ENCODE peak calls at places on chromosomes 11 and 22, in nine cellular contexts. One of them, this sample, is unnamed.

GRCh38 chr11:8102296-8102915 is 21.4 kb downstream of the TUB start:
- DNase-seq in epithelial cell of prostate: no peak
- DNase-seq in fibroblast of lung: no peak
- DNase-seq in GM18507: no peak
- DNase-seq in Right ventricle myocardium superior: no peak
- DNase-seq in EL: no peak
- DNase-seq in HEK293T: no peak
- DNase-seq in RCC 7860: no peak
- DNase-seq in hippocampal formation: no peak
- DNase-seq in this sample: no peak

GRCh38 chr22:37173709-37174108 is 14.3 kb downstream of the C1QTNF6 start:
- DNase-seq in Right ventricle myocardium superior: peak; percentile 68
- DNase-seq in GM18507: no peak
- DNase-seq in HEK293T: no peak
- DNase-seq in fibroblast of lung: no peak
- DNase-seq in epithelial cell of prostate: no peak
- DNase-seq in EL: no peak
- DNase-seq in hippocampal formation: no peak
- DNase-seq in RCC 7860: no peak
- DNase-seq in this sample: no peak

GRCh38 chr22:46879083-46879482 is 116.6 kb downstream of the TBC1D22A start:
- DNase-seq in GM18507: no peak
- DNase-seq in epithelial cell of prostate: no peak
- DNase-seq in RCC 7860: no peak
- DNase-seq in hippocampal formation: no peak
- DNase-seq in fibroblast of lung: no peak
- DNase-seq in HEK293T: no peak
- DNase-seq in Right ventricle myocardium superior: no peak
- DNase-seq in EL: no peak
- DNase-seq in this sample: no peak

GRCh38 chr11:60781286-60782044 is 3.7 kb upstream of the MS4A10 start:
- DNase-seq in fibroblast of lung: no peak
- DNase-seq in HEK293T: no peak
- DNase-seq in Right ventricle myocardium superior: no peak
- DNase-seq in hippocampal formation: no peak
- DNase-seq in RCC 7860: no peak
- DNase-seq in GM18507: no peak
- DNase-seq in EL: no peak
- DNase-seq in epithelial cell of prostate: no peak
- DNase-seq in this sample: no peak

GRCh38 chr11:22479986-22480740 is 142.0 kb downstream of the SLC17A6 start:
- DNase-seq in GM18507: no peak
- DNase-seq in hippocampal formation: no peak
- DNase-seq in EL: no peak
- DNase-seq in RCC 7860: no peak
- DNase-seq in Right ventricle myocardium superior: no peak
- DNase-seq in HEK293T: no peak
- DNase-seq in fibroblast of lung: peak; percentile 73
- DNase-seq in epithelial cell of prostate: no peak
- DNase-seq in this sample: no peak

GRCh38 chr22:26981520-26981919 is 324.1 kb downstream of the MIAT start:
- DNase-seq in HEK293T: no peak
- DNase-seq in RCC 7860: no peak
- DNase-seq in Right ventricle myocardium superior: no peak
- DNase-seq in hippocampal formation: no peak
- DNase-seq in fibroblast of lung: peak; percentile 13
- DNase-seq in EL: no peak
- DNase-seq in epithelial cell of prostate: no peak
- DNase-seq in GM18507: no peak
- DNase-seq in this sample: no peak

GRCh38 chr22:23419151-23419550 is 160.9 kb downstream of the IGLL1 start:
- DNase-seq in HEK293T: no peak
- DNase-seq in hippocampal formation: no peak
- DNase-seq in fibroblast of lung: no peak
- DNase-seq in RCC 7860: no peak
- DNase-seq in GM18507: no peak
- DNase-seq in epithelial cell of prostate: no peak
- DNase-seq in Right ventricle myocardium superior: no peak
- DNase-seq in EL: no peak
- DNase-seq in this sample: no peak

GRCh38 chr11:120058931-120059330 is 79.0 kb downstream of the TRIM29 start:
- DNase-seq in hippocampal formation: no peak
- DNase-seq in epithelial cell of prostate: no peak
- DNase-seq in RCC 7860: no peak
- DNase-seq in HEK293T: no peak
- DNase-seq in GM18507: no peak
- DNase-seq in fibroblast of lung: no peak
- DNase-seq in EL: no peak
- DNase-seq in Right ventricle myocardium superior: no peak
- DNase-seq in this sample: no peak

GRCh38 chr22:50455201-50455600 is 19.6 kb downstream of the SBF1 start:
- DNase-seq in GM18507: no peak
- DNase-seq in epithelial cell of prostate: no peak
- DNase-seq in HEK293T: no peak
- DNase-seq in RCC 7860: no peak
- DNase-seq in EL: no peak
- DNase-seq in Right ventricle myocardium superior: no peak
- DNase-seq in fibroblast of lung: no peak
- DNase-seq in hippocampal formation: no peak
- DNase-seq in this sample: no peak

GRCh38 chr11:112795142-112795815 is 165.9 kb upstream of the NCAM1 start:
- DNase-seq in Right ventricle myocardium superior: peak; percentile 65
- DNase-seq in HEK293T: peak; percentile 75
- DNase-seq in EL: peak; percentile 33
- DNase-seq in fibroblast of lung: peak; percentile 53
- DNase-seq in GM18507: peak; percentile 22
- DNase-seq in RCC 7860: no peak
- DNase-seq in epithelial cell of prostate: no peak
- DNase-seq in hippocampal formation: no peak
- DNase-seq in this sample: peak; percentile 63

GRCh38 chr11:17014774-17015638 is 792 bp upstream of the PLEKHA7 start:
- DNase-seq in Right ventricle myocardium superior: no peak
- DNase-seq in epithelial cell of prostate: peak; percentile 73
- DNase-seq in fibroblast of lung: peak; percentile 63
- DNase-seq in hippocampal formation: no peak
- DNase-seq in GM18507: no peak
- DNase-seq in EL: peak; percentile 13
- DNase-seq in RCC 7860: peak; percentile 11
- DNase-seq in HEK293T: peak; percentile 63
- DNase-seq in this sample: no peak

GRCh38 chr11:13007702-13008435 is 1.2 kb upstream of the RASSF10 start:
- DNase-seq in fibroblast of lung: peak; percentile 18
- DNase-seq in GM18507: no peak
- DNase-seq in RCC 7860: no peak
- DNase-seq in HEK293T: no peak
- DNase-seq in epithelial cell of prostate: no peak
- DNase-seq in Right ventricle myocardium superior: no peak
- DNase-seq in hippocampal formation: no peak
- DNase-seq in EL: no peak
- DNase-seq in this sample: no peak

GRCh38 chr11:116504541-116505149 is 268.1 kb downstream of the BUD13 start:
- DNase-seq in hippocampal formation: no peak
- DNase-seq in RCC 7860: no peak
- DNase-seq in GM18507: no peak
- DNase-seq in Right ventricle myocardium superior: no peak
- DNase-seq in HEK293T: no peak
- DNase-seq in EL: no peak
- DNase-seq in epithelial cell of prostate: no peak
- DNase-seq in fibroblast of lung: no peak
- DNase-seq in this sample: no peak

GRCh38 chr22:49321477-49322055 is 506.1 kb downstream of the BRD1 start:
- DNase-seq in HEK293T: no peak
- DNase-seq in EL: no peak
- DNase-seq in GM18507: no peak
- DNase-seq in Right ventricle myocardium superior: no peak
- DNase-seq in RCC 7860: no peak
- DNase-seq in fibroblast of lung: no peak
- DNase-seq in epithelial cell of prostate: no peak
- DNase-seq in hippocampal formation: no peak
- DNase-seq in this sample: no peak

GRCh38 chr11:124807201-124807600 is 7.0 kb upstream of the MSANTD2 start:
- DNase-seq in HEK293T: no peak
- DNase-seq in epithelial cell of prostate: no peak
- DNase-seq in RCC 7860: no peak
- DNase-seq in fibroblast of lung: no peak
- DNase-seq in EL: no peak
- DNase-seq in hippocampal formation: no peak
- DNase-seq in Right ventricle myocardium superior: no peak
- DNase-seq in GM18507: no peak
- DNase-seq in this sample: no peak

GRCh38 chr11:69803604-69804218 is 15.5 kb downstream of the FGF3 start:
- DNase-seq in epithelial cell of prostate: no peak
- DNase-seq in hippocampal formation: no peak
- DNase-seq in Right ventricle myocardium superior: no peak
- DNase-seq in HEK293T: no peak
- DNase-seq in fibroblast of lung: no peak
- DNase-seq in RCC 7860: no peak
- DNase-seq in GM18507: no peak
- DNase-seq in EL: no peak
- DNase-seq in this sample: no peak

GRCh38 chr11:74686792-74687191 is 44.4 kb downstream of the CHRDL2 start:
- DNase-seq in HEK293T: no peak
- DNase-seq in EL: peak; percentile 71
- DNase-seq in hippocampal formation: no peak
- DNase-seq in GM18507: no peak
- DNase-seq in epithelial cell of prostate: no peak
- DNase-seq in Right ventricle myocardium superior: peak; percentile 36
- DNase-seq in fibroblast of lung: peak; percentile 72
- DNase-seq in RCC 7860: no peak
- DNase-seq in this sample: peak; percentile 55

GRCh38 chr11:73172992-73173656 is 31.0 kb upstream of the FCHSD2 start:
- DNase-seq in hippocampal formation: no peak
- DNase-seq in RCC 7860: no peak
- DNase-seq in epithelial cell of prostate: no peak
- DNase-seq in EL: no peak
- DNase-seq in GM18507: no peak
- DNase-seq in fibroblast of lung: no peak
- DNase-seq in HEK293T: no peak
- DNase-seq in Right ventricle myocardium superior: no peak
- DNase-seq in this sample: no peak

GRCh38 chr11:119172513-119172912 is 4.0 kb downstream of the NLRX1 start:
- DNase-seq in EL: no peak
- DNase-seq in HEK293T: no peak
- DNase-seq in epithelial cell of prostate: no peak
- DNase-seq in fibroblast of lung: no peak
- DNase-seq in RCC 7860: no peak
- DNase-seq in Right ventricle myocardium superior: peak; percentile 55
- DNase-seq in GM18507: no peak
- DNase-seq in hippocampal formation: no peak
- DNase-seq in this sample: no peak

GRCh38 chr11:1501421-1502167 is 15.0 kb upstream of the MOB2 start:
- DNase-seq in hippocampal formation: no peak
- DNase-seq in HEK293T: no peak
- DNase-seq in epithelial cell of prostate: no peak
- DNase-seq in Right ventricle myocardium superior: peak; percentile 64
- DNase-seq in fibroblast of lung: no peak
- DNase-seq in GM18507: no peak
- DNase-seq in EL: no peak
- DNase-seq in RCC 7860: no peak
- DNase-seq in this sample: no peak

GRCh38 chr22:17706451-17706900 is 67.8 kb downstream of the BID start:
- DNase-seq in hippocampal formation: peak; percentile 37
- DNase-seq in EL: peak; percentile 95
- DNase-seq in fibroblast of lung: peak; percentile 94
- DNase-seq in HEK293T: no peak
- DNase-seq in Right ventricle myocardium superior: no peak
- DNase-seq in GM18507: peak; percentile 11
- DNase-seq in RCC 7860: peak; percentile 90
- DNase-seq in epithelial cell of prostate: peak; percentile 86
- DNase-seq in this sample: peak; percentile 93

GRCh38 chr11:134364261-134364660 is 32.5 kb downstream of the GLB1L2 start:
- DNase-seq in hippocampal formation: no peak
- DNase-seq in HEK293T: no peak
- DNase-seq in fibroblast of lung: no peak
- DNase-seq in RCC 7860: no peak
- DNase-seq in Right ventricle myocardium superior: no peak
- DNase-seq in epithelial cell of prostate: no peak
- DNase-seq in EL: no peak
- DNase-seq in GM18507: no peak
- DNase-seq in this sample: no peak

GRCh38 chr22:28171135-28171534 is 252.1 kb upstream of the PITPNB start:
- DNase-seq in HEK293T: no peak
- DNase-seq in fibroblast of lung: peak; percentile 51
- DNase-seq in hippocampal formation: no peak
- DNase-seq in RCC 7860: no peak
- DNase-seq in epithelial cell of prostate: no peak
- DNase-seq in Right ventricle myocardium superior: no peak
- DNase-seq in GM18507: no peak
- DNase-seq in EL: no peak
- DNase-seq in this sample: peak; percentile 1

GRCh38 chr11:34050967-34051348 is 573 bp upstream of the CAPRIN1 start:
- DNase-seq in Right ventricle myocardium superior: no peak
- DNase-seq in HEK293T: peak; percentile 25
- DNase-seq in epithelial cell of prostate: no peak
- DNase-seq in fibroblast of lung: peak; percentile 38
- DNase-seq in GM18507: no peak
- DNase-seq in RCC 7860: peak; percentile 19
- DNase-seq in EL: no peak
- DNase-seq in hippocampal formation: no peak
- DNase-seq in this sample: no peak

GRCh38 chr11:27241316-27242122 is 121.5 kb downstream of the CCDC34 start:
- DNase-seq in HEK293T: no peak
- DNase-seq in fibroblast of lung: peak; percentile 97
- DNase-seq in EL: peak; percentile 63
- DNase-seq in hippocampal formation: no peak
- DNase-seq in RCC 7860: peak; percentile 83
- DNase-seq in GM18507: no peak
- DNase-seq in epithelial cell of prostate: peak; percentile 67
- DNase-seq in Right ventricle myocardium superior: no peak
- DNase-seq in this sample: peak; percentile 77

GRCh38 chr11:68816917-68817419 is 24.7 kb downstream of the CPT1A start:
- DNase-seq in Right ventricle myocardium superior: no peak
- DNase-seq in epithelial cell of prostate: no peak
- DNase-seq in HEK293T: no peak
- DNase-seq in GM18507: no peak
- DNase-seq in EL: no peak
- DNase-seq in hippocampal formation: no peak
- DNase-seq in fibroblast of lung: no peak
- DNase-seq in RCC 7860: no peak
- DNase-seq in this sample: no peak

This sample was measured in RPMI7951.